ENCODE peak calls at places on chromosomes 6 and 20, in four cellular contexts. M is pancreas; P is CD4-positive, alpha-beta memory T cell; R is left ventricle myocardium inferior. E is an unnamed sample.

GRCh38 chr6:134295953-134296553 is 21.9 kb downstream of the SGK1 start:
- DNase-seq in M (no peak), P (no peak), R (no peak), E (peak)

GRCh38 chr20:58175425-58175824 is 53.0 kb downstream of the ANKRD60 start:
- DNase-seq in M (no peak), P (no peak), R (no peak), E (no peak)

GRCh38 chr20:16785221-16785620 is 37.1 kb downstream of the OTOR start:
- DNase-seq in M (no peak), P (no peak), R (no peak), E (no peak)

GRCh38 chr20:17898548-17898994 is 70.0 kb downstream of the SNX5 start:
- DNase-seq in M (peak), P (peak), R (peak), E (peak)

GRCh38 chr20:44620030-44620429 is 31.5 kb downstream of the ADA start:
- DNase-seq in M (no peak), P (no peak), R (no peak), E (no peak)

GRCh38 chr20:1803216-1804128 is 91.7 kb upstream of the SIRPA start:
- DNase-seq in M (no peak), P (no peak), R (peak), E (peak)

GRCh38 chr20:33648396-33649004 is 13.6 kb upstream of the C20orf144 start:
- DNase-seq in M (peak), P (no peak), R (peak), E (no peak)

GRCh38 chr6:137722749-137723272 is 144.2 kb upstream of the TNFAIP3 start:
- DNase-seq in M (no peak), P (no peak), R (no peak), E (no peak)

GRCh38 chr6:42963855-42964605 is 3.5 kb downstream of the GNMT start:
- DNase-seq in M (peak), P (no peak), R (no peak), E (no peak)

GRCh38 chr6:159098636-159099106 is 53.9 kb upstream of the TAGAP start:
- DNase-seq in M (no peak), P (peak), R (no peak), E (no peak)

GRCh38 chr6:111605100-111605748 is 454 bp downstream of the TRAF3IP2 start:
- DNase-seq in M (peak), P (no peak), R (peak), E (peak)

GRCh38 chr6:17923401-17923863 is 64.0 kb downstream of the KIF13A start:
- DNase-seq in M (no peak), P (no peak), R (no peak), E (no peak)

GRCh38 chr20:58014628-58015315 is 213.7 kb downstream of the ANKRD60 start:
- DNase-seq in M (no peak), P (peak), R (no peak), E (no peak)

GRCh38 chr20:2708073-2708415 is 15.5 kb downstream of the EBF4 start:
- DNase-seq in M (no peak), P (no peak), R (no peak), E (no peak)

GRCh38 chr20:36760647-36761046 is 12.9 kb downstream of the DSN1 start:
- DNase-seq in M (no peak), P (no peak), R (no peak), E (no peak)

GRCh38 chr6:47414517-47415167 is 62.9 kb upstream of the CD2AP start:
- DNase-seq in M (no peak), P (peak), R (no peak), E (no peak)

GRCh38 chr6:47416396-47417345 is 60.9 kb upstream of the CD2AP start:
- DNase-seq in M (no peak), P (no peak), R (no peak), E (no peak)

GRCh38 chr6:47419621-47420020 is 58.0 kb upstream of the CD2AP start:
- DNase-seq in M (no peak), P (no peak), R (no peak), E (no peak)

DNA sequence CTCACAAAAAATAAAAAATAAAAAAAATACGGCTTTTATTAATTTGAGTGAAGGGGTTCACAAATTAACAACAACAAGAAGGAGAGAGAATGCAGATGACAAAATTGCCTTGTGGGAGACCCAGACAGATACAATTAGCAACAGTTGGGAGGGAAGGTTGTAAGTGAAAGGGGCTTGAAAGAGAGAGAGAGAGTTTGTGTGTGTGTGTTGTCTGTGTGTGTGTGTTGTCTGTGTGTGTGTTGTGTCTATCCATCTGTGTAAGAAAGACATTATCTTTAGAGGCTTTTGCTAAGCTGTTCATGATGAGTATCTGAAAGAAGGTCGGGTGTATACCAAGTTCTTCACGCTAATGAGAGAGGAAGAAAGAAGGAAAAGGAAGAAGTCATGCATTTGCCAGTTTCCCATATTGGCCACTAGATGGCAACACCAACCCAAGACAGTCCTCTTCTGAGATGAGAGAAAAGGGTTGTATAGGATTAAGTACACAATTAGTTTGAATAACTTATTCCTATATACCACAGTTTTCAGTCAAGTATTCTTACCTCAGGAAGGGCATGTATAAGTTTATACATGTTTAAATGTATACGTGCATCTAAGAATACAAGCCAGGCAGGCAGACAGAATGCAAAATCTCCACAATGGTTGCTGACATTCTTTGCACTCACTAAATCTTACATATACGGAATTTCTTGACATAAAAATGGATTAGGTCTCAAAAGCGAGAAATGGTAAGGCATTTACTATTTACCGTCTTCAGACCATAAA is 63.7 kb upstream of the CD2AP start:
- DNase-seq in M (peak), P (peak), R (no peak), E (peak)
- H3K4me3 ChIP-seq in M (peak), P (peak), R (peak), E (peak)

DNA sequence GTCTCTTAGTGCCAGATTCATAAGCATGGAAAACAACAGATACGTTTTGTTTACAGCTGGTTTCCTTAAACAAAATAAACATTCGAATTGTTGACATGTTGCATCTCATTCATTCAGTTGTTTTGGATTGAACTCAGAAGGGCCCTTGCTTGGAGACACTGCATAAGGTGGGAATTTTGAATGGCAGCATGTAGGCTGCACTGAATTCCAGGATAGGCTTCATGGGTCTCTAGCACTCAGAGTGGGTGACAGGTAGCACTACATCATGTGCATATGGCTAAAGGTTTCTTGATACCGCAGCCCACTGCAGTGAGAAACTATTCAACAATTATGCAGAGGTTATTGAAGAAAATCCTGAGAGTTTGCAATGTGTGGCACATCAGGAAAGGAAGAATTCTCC is 1.6 kb downstream of the BEND6 start:
- DNase-seq in M (no peak), P (no peak), R (no peak), E (no peak)
- H3K4me3 ChIP-seq in M (no peak), P (no peak), R (no peak), E (no peak)

GRCh38 chr6:25061289-25061945 is 125.7 kb upstream of the RIPOR2 start:
- DNase-seq in M (no peak), P (no peak), R (no peak), E (no peak)
- H3K4me3 ChIP-seq in M (no peak), P (no peak), R (no peak), E (no peak)

DNA sequence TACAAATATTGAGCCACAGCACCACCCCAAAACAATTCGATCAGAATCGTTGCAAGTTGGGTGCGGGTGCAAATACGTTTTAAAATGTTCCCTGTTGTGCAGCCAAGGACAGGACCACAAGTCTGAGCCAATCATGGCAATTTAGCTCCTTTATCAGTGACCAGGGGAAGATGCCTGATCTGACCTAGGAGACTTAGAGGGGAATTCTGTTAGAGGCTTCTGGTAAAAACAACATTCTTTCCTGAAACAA is 25.6 kb downstream of the LOC128125822 start:
- DNase-seq in M (no peak), P (no peak), R (no peak), E (no peak)
- H3K4me3 ChIP-seq in M (peak), P (no peak), R (peak), E (no peak)

DNA sequence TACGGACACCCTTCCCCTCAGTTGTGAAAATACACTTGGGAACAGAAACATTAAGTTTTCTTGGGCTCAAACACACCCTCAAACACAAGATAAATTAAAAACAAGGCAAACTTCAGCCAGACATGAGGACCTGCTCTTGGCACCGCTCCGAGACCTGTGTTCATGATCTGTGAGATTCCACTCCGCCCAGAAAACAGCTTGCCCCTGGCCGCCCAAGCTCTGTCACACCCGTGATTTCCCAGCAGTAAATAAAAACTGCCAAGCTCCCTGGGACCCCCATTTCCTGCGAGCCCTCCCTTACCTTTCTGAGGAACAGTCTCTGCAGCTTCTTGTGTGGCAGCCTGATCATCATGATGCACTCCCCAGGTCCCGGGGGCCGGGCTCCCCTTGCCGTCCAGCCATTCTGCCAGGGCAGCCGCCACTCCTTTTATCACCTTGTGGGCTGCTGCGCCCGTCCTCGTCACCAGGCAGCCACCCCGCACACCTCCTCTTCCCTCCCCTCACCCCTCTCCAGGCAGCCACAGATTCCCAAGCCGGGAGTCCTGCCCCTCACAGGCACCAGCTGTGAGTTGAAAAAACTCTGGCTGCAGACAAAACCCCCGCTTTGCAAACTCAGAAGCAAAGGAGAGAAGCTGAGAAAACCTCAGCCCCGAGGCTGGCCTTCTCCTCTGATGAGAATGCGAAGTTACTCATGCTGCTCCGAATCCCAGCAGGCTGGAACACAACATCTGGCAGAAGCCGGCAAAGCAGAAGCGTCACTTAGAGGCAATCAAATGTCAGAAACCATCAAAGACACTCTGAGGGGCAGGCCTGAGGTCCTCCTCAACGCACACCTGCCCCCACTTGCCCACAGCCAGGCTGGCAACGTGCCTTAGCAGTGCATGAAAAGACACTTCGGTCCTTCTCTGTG is 130.4 kb upstream of the RPS6KA2 start:
- DNase-seq in M (no peak), P (no peak), R (no peak), E (peak)
- H3K4me3 ChIP-seq in M (no peak), P (no peak), R (peak), E (no peak)

E was measured in Peyer's patch.